ENCODE peak calls at places on chromosome 15, in five cellular contexts. Y is activated T-cell treated with anti-CD3 and anti-CD28 coated beads, Interleukin-2, amount 50 U/mL, for 72 hours; V is IMR-90; S is H4; P is HuH-7. T is an unnamed sample.

GRCh38 chr15:77354064-77354463 is 65.8 kb downstream of the PEAK1 start:
- DNase-seq in P (no peak), S (no peak), V (no peak), Y (no peak), T (no peak)

GRCh38 chr15:88637841-88638625 is 783 bp upstream of the ISG20 start:
- DNase-seq in S (no peak), V (no peak), P (no peak), Y (no peak), T (no peak)

GRCh38 chr15:59632714-59633113 is 21.1 kb downstream of the GCNT3 start:
- DNase-seq in P (no peak), V (no peak), S (no peak), Y (no peak), T (no peak)

GRCh38 chr15:94004697-94005096 is 226.7 kb upstream of the MCTP2 start:
- DNase-seq in S (no peak), Y (no peak), V (no peak), P (no peak), T (no peak)

GRCh38 chr15:99322643-99323405 is 71.5 kb downstream of the LRRC28 start:
- DNase-seq in P (no peak), V (peak; percentile 47), S (no peak), Y (no peak), T (no peak)

GRCh38 chr15:31271706-31272557 is 54.7 kb upstream of the KLF13 start:
- DNase-seq in Y (no peak), S (no peak), V (no peak), P (no peak), T (no peak)

GRCh38 chr15:31108836-31109235 is 7.3 kb upstream of the TRPM1 start:
- DNase-seq in Y (no peak), P (no peak), S (peak; percentile 28), V (peak; percentile 75), T (no peak)

GRCh38 chr15:91873133-91873526 is 19.6 kb downstream of the SLCO3A1 start:
- DNase-seq in Y (no peak), S (no peak), P (no peak), V (no peak), T (no peak)

GRCh38 chr15:99536422-99537033 is 29.3 kb upstream of the MEF2A start:
- DNase-seq in Y (no peak), S (peak; percentile 84), V (peak; percentile 65), P (no peak), T (no peak)

GRCh38 chr15:76172782-76173181 is 113.0 kb downstream of the TMEM266 start:
- DNase-seq in P (no peak), S (no peak), V (no peak), Y (no peak), T (no peak)

GRCh38 chr15:101536166-101536874 is 46.8 kb upstream of the PCSK6 start:
- DNase-seq in P (no peak), S (no peak), Y (no peak), V (no peak), T (no peak)

GRCh38 chr15:25790003-25790660 is 73.0 kb downstream of the ATP10A start:
- DNase-seq in S (no peak), Y (peak; percentile 77), P (no peak), V (peak; percentile 90), T (no peak)

GRCh38 chr15:60326824-60327654 is 70.7 kb downstream of the ANXA2 start:
- DNase-seq in P (peak; percentile 19), V (peak; percentile 52), Y (peak; percentile 22), S (peak; percentile 42), T (no peak)